ENCODE peak calls at places on chromosomes 4 and X, in four cellular contexts. One of them, this sample, is unnamed. For H3K4me1 and H3K27me3, the result is how much of the 10 kb centered on the place peaks cover.

GRCh38 chr4:52103314-52103713 is 52.2 kb downstream of the SPATA18 start:
- DNase-seq in SJSA1: no peak
- DNase-seq in astrocyte: no peak
- DNase-seq in upper lobe of left lung: no peak
- DNase-seq in this sample: peak

GRCh38 chr4:72779256-72779655 is 210.2 kb upstream of the ADAMTS3 start:
- DNase-seq in SJSA1: peak
- DNase-seq in astrocyte: peak
- DNase-seq in upper lobe of left lung: no peak
- DNase-seq in this sample: no peak

GRCh38 chr4:73139991-73140390 is 70.5 kb upstream of the COX18 start:
- DNase-seq in SJSA1: no peak
- DNase-seq in astrocyte: no peak
- DNase-seq in upper lobe of left lung: no peak
- DNase-seq in this sample: no peak

GRCh38 chr4:140151700-140152014 is 2.3 kb downstream of the MAML3 start:
- DNase-seq in SJSA1: peak
- DNase-seq in astrocyte: peak
- DNase-seq in upper lobe of left lung: peak
- DNase-seq in this sample: peak

GRCh38 chr4:98773638-98774037 is 115.2 kb upstream of the TSPAN5 start:
- DNase-seq in SJSA1: no peak
- DNase-seq in astrocyte: no peak
- DNase-seq in upper lobe of left lung: no peak
- DNase-seq in this sample: no peak

GRCh38 chrX:2500091-2500680 is 590 bp downstream of the DHRSX start:
- DNase-seq in SJSA1: peak
- DNase-seq in astrocyte: peak
- DNase-seq in upper lobe of left lung: peak
- DNase-seq in this sample: peak

GRCh38 chr4:74455361-74456055 is 10.6 kb downstream of the AREG start:
- DNase-seq in SJSA1: no peak
- DNase-seq in astrocyte: no peak
- DNase-seq in upper lobe of left lung: no peak
- DNase-seq in this sample: no peak

GRCh38 chr4:138910914-138911336 is 104.7 kb upstream of the NOCT start:
- DNase-seq in SJSA1: peak
- DNase-seq in astrocyte: peak
- DNase-seq in upper lobe of left lung: peak
- DNase-seq in this sample: peak

GRCh38 chrX:118755633-118756032 is 28.2 kb downstream of the IL13RA1 start:
- DNase-seq in SJSA1: no peak
- DNase-seq in astrocyte: no peak
- DNase-seq in upper lobe of left lung: no peak
- DNase-seq in this sample: no peak

GRCh38 chr4:41880022-41880837 is 55.0 kb upstream of the TMEM33 start:
- DNase-seq in SJSA1: no peak
- DNase-seq in astrocyte: no peak
- DNase-seq in upper lobe of left lung: no peak
- DNase-seq in this sample: no peak

GRCh38 chr4:139734875-139735380 is 69.3 kb downstream of the MGST2 start:
- DNase-seq in SJSA1: peak
- DNase-seq in astrocyte: peak
- DNase-seq in upper lobe of left lung: peak
- DNase-seq in this sample: peak

GRCh38 chr4:40292313-40292759 is 42.8 kb upstream of the CHRNA9 start:
- DNase-seq in SJSA1: no peak
- DNase-seq in astrocyte: no peak
- DNase-seq in upper lobe of left lung: no peak
- DNase-seq in this sample: no peak

DNA sequence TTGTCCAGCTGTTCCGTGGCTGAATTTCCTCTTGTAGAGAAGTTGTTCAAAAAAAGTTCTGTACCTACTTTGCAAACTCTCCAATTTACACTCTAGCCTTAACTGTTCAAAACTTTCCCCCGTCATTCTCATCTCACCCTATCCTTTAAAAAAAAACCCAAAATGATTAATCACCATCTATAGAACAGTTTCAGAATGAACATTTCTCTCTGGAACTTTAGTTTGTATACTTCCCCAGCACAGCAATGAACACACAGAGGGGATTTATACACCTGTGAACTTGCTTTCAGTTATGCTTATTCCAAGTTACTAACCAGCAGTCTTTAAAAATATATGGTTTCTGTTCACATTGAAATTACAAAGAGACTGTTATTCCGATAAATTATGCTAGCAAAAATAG is 1.2 kb downstream of the GEMIN8 start:
- DNase-seq in SJSA1: no peak
- DNase-seq in astrocyte: no peak
- DNase-seq in upper lobe of left lung: no peak
- DNase-seq in this sample: no peak
- H3K4me1 ChIP-seq in SJSA1: under half
- H3K4me1 ChIP-seq in astrocyte: under half
- H3K4me1 ChIP-seq in upper lobe of left lung: under half
- H3K4me1 ChIP-seq in this sample: under half

GRCh38 chr4:47914926-47915237 is 499 bp upstream of the NFXL1 start:
- DNase-seq in SJSA1: no peak
- DNase-seq in astrocyte: no peak
- DNase-seq in upper lobe of left lung: no peak
- DNase-seq in this sample: no peak
- H3K4me3 ChIP-seq in SJSA1: peak
- H3K4me3 ChIP-seq in astrocyte: peak
- H3K4me3 ChIP-seq in upper lobe of left lung: peak
- H3K4me3 ChIP-seq in this sample: peak

GRCh38 chr4:792729-793108 is 33.2 kb downstream of the CPLX1 start:
- DNase-seq in SJSA1: no peak
- DNase-seq in astrocyte: no peak
- DNase-seq in upper lobe of left lung: no peak
- DNase-seq in this sample: no peak

GRCh38 chr4:791866-792630 is 33.9 kb downstream of the CPLX1 start:
- DNase-seq in SJSA1: no peak
- DNase-seq in astrocyte: no peak
- DNase-seq in upper lobe of left lung: no peak
- DNase-seq in this sample: no peak

GRCh38 chr4:793941-794621 is 31.8 kb downstream of the CPLX1 start:
- DNase-seq in SJSA1: no peak
- DNase-seq in astrocyte: no peak
- DNase-seq in upper lobe of left lung: no peak
- DNase-seq in this sample: no peak

GRCh38 chr4:794911-795725 is 30.8 kb downstream of the CPLX1 start:
- DNase-seq in SJSA1: no peak
- DNase-seq in astrocyte: no peak
- DNase-seq in upper lobe of left lung: no peak
- DNase-seq in this sample: no peak

GRCh38 chr4:793109-793861 is 32.6 kb downstream of the CPLX1 start:
- DNase-seq in SJSA1: no peak
- DNase-seq in astrocyte: no peak
- DNase-seq in upper lobe of left lung: no peak
- DNase-seq in this sample: no peak
- H3K27me3 ChIP-seq in SJSA1: under half
- H3K27me3 ChIP-seq in astrocyte: under half
- H3K27me3 ChIP-seq in upper lobe of left lung: under half
- H3K27me3 ChIP-seq in this sample: under half

DNA sequence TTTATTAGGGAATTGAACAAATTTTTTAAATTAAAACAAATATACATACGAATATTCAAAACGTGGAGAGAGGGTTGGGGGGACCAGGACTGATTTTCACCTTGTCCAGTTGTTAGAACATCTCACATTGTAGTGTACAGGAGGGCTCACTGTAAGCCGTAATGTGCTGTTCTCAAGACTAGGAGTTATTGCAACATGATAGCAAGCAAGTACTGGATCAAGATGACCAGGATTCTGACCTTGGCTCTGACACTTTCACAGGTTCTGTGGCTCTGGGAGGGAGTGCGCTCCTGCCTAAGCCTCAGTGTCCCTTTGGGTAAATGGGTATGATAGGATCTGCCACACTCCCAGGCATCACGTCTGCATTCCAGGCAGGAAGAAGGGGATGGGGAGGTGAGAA is 59.0 kb downstream of the SORCS2 start:
- DNase-seq in SJSA1: no peak
- DNase-seq in astrocyte: no peak
- DNase-seq in upper lobe of left lung: no peak
- DNase-seq in this sample: no peak
- H3K4me1 ChIP-seq in SJSA1: under half
- H3K4me1 ChIP-seq in astrocyte: under half
- H3K4me1 ChIP-seq in upper lobe of left lung: under half
- H3K4me1 ChIP-seq in this sample: under half

GRCh38 chrX:136186023-136186413 is 38.7 kb downstream of the FHL1 start:
- DNase-seq in SJSA1: no peak
- DNase-seq in astrocyte: no peak
- DNase-seq in upper lobe of left lung: no peak
- DNase-seq in this sample: no peak

GRCh38 chrX:136182394-136182793 is 35.1 kb downstream of the FHL1 start:
- DNase-seq in SJSA1: no peak
- DNase-seq in astrocyte: no peak
- DNase-seq in upper lobe of left lung: no peak
- DNase-seq in this sample: no peak

GRCh38 chrX:136183175-136183574 is 35.8 kb downstream of the FHL1 start:
- DNase-seq in SJSA1: no peak
- DNase-seq in astrocyte: no peak
- DNase-seq in upper lobe of left lung: no peak
- DNase-seq in this sample: no peak

GRCh38 chrX:136183917-136184316 is 36.6 kb downstream of the FHL1 start:
- DNase-seq in SJSA1: no peak
- DNase-seq in astrocyte: no peak
- DNase-seq in upper lobe of left lung: no peak
- DNase-seq in this sample: no peak

GRCh38 chrX:136185409-136186022 is 38.2 kb downstream of the FHL1 start:
- DNase-seq in SJSA1: no peak
- DNase-seq in astrocyte: peak
- DNase-seq in upper lobe of left lung: no peak
- DNase-seq in this sample: no peak
- H3K4me3 ChIP-seq in SJSA1: peak
- H3K4me3 ChIP-seq in astrocyte: no peak
- H3K4me3 ChIP-seq in upper lobe of left lung: no peak
- H3K4me3 ChIP-seq in this sample: no peak

DNA sequence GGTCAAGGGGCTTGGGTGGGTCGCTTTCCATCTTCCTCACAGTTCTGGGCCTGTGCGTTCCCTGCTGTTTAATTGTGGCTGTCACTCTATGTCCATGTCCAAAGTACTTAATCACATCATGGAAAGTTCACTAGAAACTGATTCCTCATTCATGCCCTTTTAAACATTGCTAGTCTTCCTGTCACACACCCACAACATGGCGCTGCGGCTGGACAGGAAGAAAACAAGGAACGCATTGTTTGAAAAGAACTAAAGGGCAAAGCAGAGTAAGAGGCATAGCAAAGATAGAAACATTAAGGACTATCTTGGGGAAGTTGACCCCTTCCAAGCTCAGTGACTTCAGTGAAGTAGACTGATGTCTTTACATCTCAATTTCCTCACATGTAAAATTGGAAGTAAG is 18.4 kb downstream of the PNPLA4 start:
- DNase-seq in SJSA1: no peak
- DNase-seq in astrocyte: no peak
- DNase-seq in upper lobe of left lung: no peak
- DNase-seq in this sample: no peak
- H3K27me3 ChIP-seq in SJSA1: under half
- H3K27me3 ChIP-seq in astrocyte: under half
- H3K27me3 ChIP-seq in upper lobe of left lung: under half
- H3K27me3 ChIP-seq in this sample: under half

DNA sequence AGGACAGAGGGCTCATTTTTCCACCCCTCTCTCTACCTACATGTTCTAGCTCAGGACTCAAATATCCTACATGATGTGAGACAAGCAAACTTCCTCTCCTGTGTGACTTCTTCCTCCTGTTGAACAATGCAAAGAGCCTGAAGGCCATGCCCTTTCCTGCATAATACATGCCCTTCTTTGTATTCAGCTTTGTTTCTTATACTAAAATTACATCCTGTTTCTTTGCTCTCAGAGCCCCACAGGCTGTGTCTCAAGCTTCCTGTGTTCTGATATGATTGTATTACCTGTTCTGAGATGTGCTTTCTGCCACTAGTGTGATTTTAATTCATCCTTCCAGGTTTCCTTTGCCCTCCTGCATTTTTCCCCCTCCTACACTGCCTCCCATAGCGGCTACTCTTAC is 166.4 kb upstream of the AFF2 start:
- DNase-seq in SJSA1: no peak
- DNase-seq in astrocyte: no peak
- DNase-seq in upper lobe of left lung: no peak
- DNase-seq in this sample: no peak
- H3K4me1 ChIP-seq in SJSA1: under half
- H3K4me1 ChIP-seq in astrocyte: under half
- H3K4me1 ChIP-seq in upper lobe of left lung: under half
- H3K4me1 ChIP-seq in this sample: under half

GRCh38 chrX:31506360-31506759 is 434.5 kb upstream of the FTHL17 start:
- DNase-seq in SJSA1: no peak
- DNase-seq in astrocyte: no peak
- DNase-seq in upper lobe of left lung: no peak
- DNase-seq in this sample: no peak
- H3K4me3 ChIP-seq in SJSA1: no peak
- H3K4me3 ChIP-seq in astrocyte: no peak
- H3K4me3 ChIP-seq in upper lobe of left lung: no peak
- H3K4me3 ChIP-seq in this sample: no peak

GRCh38 chrX:14504960-14505538 is 24.3 kb upstream of the GLRA2 start:
- DNase-seq in SJSA1: no peak
- DNase-seq in astrocyte: no peak
- DNase-seq in upper lobe of left lung: no peak
- DNase-seq in this sample: no peak

GRCh38 chrX:14505648-14506047 is 23.7 kb upstream of the GLRA2 start:
- DNase-seq in SJSA1: no peak
- DNase-seq in astrocyte: no peak
- DNase-seq in upper lobe of left lung: no peak
- DNase-seq in this sample: no peak

GRCh38 chrX:14508025-14508690 is 21.2 kb upstream of the GLRA2 start:
- DNase-seq in SJSA1: no peak
- DNase-seq in astrocyte: no peak
- DNase-seq in upper lobe of left lung: no peak
- DNase-seq in this sample: no peak

GRCh38 chrX:14506866-14507265 is 22.5 kb upstream of the GLRA2 start:
- DNase-seq in SJSA1: no peak
- DNase-seq in astrocyte: no peak
- DNase-seq in upper lobe of left lung: no peak
- DNase-seq in this sample: no peak

GRCh38 chrX:14509325-14510057 is 19.8 kb upstream of the GLRA2 start:
- DNase-seq in SJSA1: no peak
- DNase-seq in astrocyte: no peak
- DNase-seq in upper lobe of left lung: no peak
- DNase-seq in this sample: no peak
- H3K27me3 ChIP-seq in SJSA1: under half
- H3K27me3 ChIP-seq in astrocyte: under half
- H3K27me3 ChIP-seq in upper lobe of left lung: under half
- H3K27me3 ChIP-seq in this sample: under half

GRCh38 chr4:87018751-87019150 is 83.9 kb downstream of the AFF1 start:
- DNase-seq in SJSA1: no peak
- DNase-seq in astrocyte: no peak
- DNase-seq in upper lobe of left lung: no peak
- DNase-seq in this sample: no peak

GRCh38 chr4:87017580-87018061 is 82.8 kb downstream of the AFF1 start:
- DNase-seq in SJSA1: no peak
- DNase-seq in astrocyte: peak
- DNase-seq in upper lobe of left lung: no peak
- DNase-seq in this sample: no peak

GRCh38 chr4:87019898-87020297 is 85.1 kb downstream of the AFF1 start:
- DNase-seq in SJSA1: no peak
- DNase-seq in astrocyte: no peak
- DNase-seq in upper lobe of left lung: no peak
- DNase-seq in this sample: no peak

GRCh38 chr4:87024181-87024580 is 89.4 kb downstream of the AFF1 start:
- DNase-seq in SJSA1: no peak
- DNase-seq in astrocyte: no peak
- DNase-seq in upper lobe of left lung: no peak
- DNase-seq in this sample: no peak

GRCh38 chr4:87019243-87019817 is 84.5 kb downstream of the AFF1 start:
- DNase-seq in SJSA1: no peak
- DNase-seq in astrocyte: no peak
- DNase-seq in upper lobe of left lung: no peak
- DNase-seq in this sample: no peak
- H3K4me1 ChIP-seq in SJSA1: under half
- H3K4me1 ChIP-seq in astrocyte: under half
- H3K4me1 ChIP-seq in upper lobe of left lung: under half
- H3K4me1 ChIP-seq in this sample: half or more